ENCODE peak calls at places on chromosomes 16 and 17, in five cellular contexts. E is GM04504, X is RWPE1, Z is progenitor cell of endocrine pancreas, B is head of caudate nucleus. A is an unnamed sample.

GRCh38 chr16:22374311-22375116 is at the start of gene CDR2:
- DNase-seq in B (peak; percentile 98), X (peak; percentile 99), E (peak; percentile 94), Z (peak; percentile 96), A (peak; percentile 99)

GRCh38 chr17:7560172-7561027 is 1.3 kb upstream of the SENP3 start:
- DNase-seq in E (no peak), X (no peak), Z (peak; percentile 73), B (no peak), A (peak; percentile 85)

GRCh38 chr17:19317359-19318095 is 45.0 kb downstream of the B9D1 start:
- DNase-seq in B (peak; percentile 94), E (no peak), X (no peak), Z (peak; percentile 26), A (peak; percentile 72)

GRCh38 chr17:199195-199604 is 17.8 kb upstream of the DOC2B start:
- DNase-seq in E (no peak), B (no peak), X (no peak), Z (no peak), A (no peak)

GRCh38 chr17:42028791-42029127 is 8.9 kb downstream of the NKIRAS2 start:
- DNase-seq in X (no peak), Z (no peak), E (no peak), B (no peak), A (no peak)

GRCh38 chr17:9021158-9021984 is at the start of gene NTN1:
- DNase-seq in Z (peak; percentile 46), X (peak; percentile 54), E (no peak), B (no peak), A (peak; percentile 50)

GRCh38 chr16:2473425-2473926 is 1.5 kb upstream of the TBC1D24 start:
- DNase-seq in E (no peak), X (no peak), Z (no peak), B (no peak), A (no peak)

GRCh38 chr16:48676836-48677235 is 66.9 kb upstream of the N4BP1 start:
- DNase-seq in X (peak; percentile 33), B (no peak), Z (no peak), E (no peak), A (peak; percentile 42)

GRCh38 chr16:84925092-84925772 is 86.1 kb downstream of the ZDHHC7 start:
- DNase-seq in X (peak; percentile 58), Z (no peak), E (no peak), B (peak; percentile 32), A (peak; percentile 39)

GRCh38 chr17:45841098-45841497 is 3.6 kb upstream of the SPPL2C start:
- DNase-seq in X (no peak), B (no peak), E (no peak), Z (no peak), A (no peak)

GRCh38 chr17:65173284-65173793 is 36.2 kb downstream of the RGS9 start:
- DNase-seq in X (peak; percentile 27), Z (no peak), E (no peak), B (no peak), A (peak; percentile 52)

GRCh38 chr17:55441544-55441943 is 19.9 kb upstream of the MMD start:
- DNase-seq in E (no peak), B (no peak), Z (no peak), X (no peak), A (no peak)

GRCh38 chr17:8830141-8830540 is 31.0 kb upstream of the MFSD6L start:
- DNase-seq in Z (no peak), B (no peak), X (no peak), E (no peak), A (no peak)

GRCh38 chr17:19303367-19303776 is 59.2 kb downstream of the B9D1 start:
- DNase-seq in B (no peak), Z (no peak), E (no peak), X (no peak), A (no peak)

GRCh38 chr16:73161977-73162376 is 114.0 kb upstream of the ZFHX3 start:
- DNase-seq in B (no peak), Z (no peak), X (no peak), E (no peak), A (no peak)

GRCh38 chr16:1326946-1327618 is 6.4 kb upstream of the BAIAP3 start:
- DNase-seq in B (no peak), Z (no peak), X (no peak), E (no peak), A (no peak)

GRCh38 chr17:27226611-27227234 is 67.2 kb upstream of the WSB1 start:
- DNase-seq in Z (no peak), E (no peak), X (no peak), B (no peak), A (peak; percentile 23)

GRCh38 chr17:55762086-55762858 is 11.4 kb downstream of the PCTP start:
- DNase-seq in X (no peak), B (no peak), Z (no peak), E (no peak), A (no peak)

GRCh38 chr17:73480740-73481139 is 163.5 kb downstream of the SDK2 start:
- DNase-seq in B (peak; percentile 14), Z (no peak), X (no peak), E (no peak), A (peak; percentile 74)

GRCh38 chr17:77281024-77281903 is 140.5 kb downstream of the SEC14L1 start:
- DNase-seq in E (no peak), B (peak; percentile 21), X (peak; percentile 89), Z (peak; percentile 67), A (peak; percentile 77)

GRCh38 chr16:57999971-58000705 is at the start of gene ZNF319:
- DNase-seq in B (no peak), Z (no peak), X (no peak), E (no peak), A (no peak)

GRCh38 chr16:61812251-61812650 is 224.0 kb downstream of the CDH8 start:
- DNase-seq in B (no peak), E (no peak), X (no peak), Z (no peak), A (no peak)

GRCh38 chr16:3087836-3088235 is 11.3 kb downstream of the ZSCAN10 start:
- DNase-seq in X (no peak), B (no peak), E (no peak), Z (no peak), A (no peak)

GRCh38 chr16:3881499-3881995 is 1.0 kb upstream of the CREBBP start:
- DNase-seq in B (no peak), Z (no peak), X (no peak), E (no peak), A (no peak)

GRCh38 chr16:84648595-84649510 is 542 bp downstream of the KLHL36 start:
- DNase-seq in X (peak; percentile 59), E (no peak), Z (peak; percentile 46), B (no peak), A (peak; percentile 20)

GRCh38 chr16:35750701-35751104 is 2291.3 kb downstream of the TP53TG3F start:
- DNase-seq in Z (no peak), X (no peak), B (no peak), E (no peak), A (no peak)